ENCODE peak calls at places on chromosomes 12 and 14, in four cellular contexts. J is hepatocyte, O is lower lobe of right lung, G is SK-N-SH. Q is an unnamed sample.

GRCh38 chr12:76202621-76203020 is 118.1 kb upstream of the NAP1L1 start:
- DNase-seq in J (no peak), G (no peak), O (no peak), Q (no peak)

GRCh38 chr14:94026173-94026885 is at the start of gene OTUB2:
- DNase-seq in J (peak; percentile 97), G (peak; percentile 100), O (peak; percentile 97), Q (peak; percentile 99)

GRCh38 chr12:69987453-69988102 is 162.6 kb downstream of the MYRFL start:
- DNase-seq in G (no peak), O (no peak), J (peak; percentile 86), Q (peak; percentile 97)

GRCh38 chr14:100100032-100100405 is 34.8 kb downstream of the EVL start:
- DNase-seq in O (no peak), G (no peak), J (no peak), Q (peak; percentile 29)

GRCh38 chr12:131752457-131752856 is 41.6 kb downstream of the SFSWAP start:
- DNase-seq in G (no peak), J (no peak), O (no peak), Q (no peak)

GRCh38 chr14:104302794-104303405 is 164.5 kb downstream of the KIF26A start:
- DNase-seq in J (no peak), O (no peak), G (no peak), Q (no peak)

GRCh38 chr12:53508534-53509199 is 1.4 kb upstream of the NPFF start:
- DNase-seq in J (peak; percentile 90), O (peak; percentile 85), G (peak; percentile 84), Q (peak; percentile 75)

GRCh38 chr12:130911933-130912332 is 40.1 kb downstream of the RAN start:
- DNase-seq in O (no peak), J (no peak), G (no peak), Q (no peak)

GRCh38 chr14:85087201-85087600 is 442.7 kb upstream of the FLRT2 start:
- DNase-seq in J (no peak), O (no peak), G (no peak), Q (peak; percentile 59)

GRCh38 chr12:9796916-9797315 is 30.4 kb upstream of the KLRF1 start:
- DNase-seq in O (no peak), J (no peak), G (no peak), Q (no peak)

GRCh38 chr14:93804654-93805053 is 16.4 kb upstream of the PRIMA1 start:
- DNase-seq in G (no peak), O (no peak), J (no peak), Q (no peak)

GRCh38 chr14:81219821-81220487 is 805 bp downstream of the GTF2A1 start:
- DNase-seq in G (peak; percentile 61), O (peak; percentile 69), J (peak; percentile 78), Q (peak; percentile 32)

GRCh38 chr14:65788876-65789859 is 376.6 kb downstream of the FUT8 start:
- DNase-seq in O (no peak), G (peak; percentile 25), J (no peak), Q (no peak)

GRCh38 chr12:48779869-48780268 is 9.0 kb downstream of the ADCY6 start:
- DNase-seq in G (no peak), J (peak; percentile 51), O (no peak), Q (no peak)

GRCh38 chr12:67434653-67435375 is 165.7 kb downstream of the CAND1 start:
- DNase-seq in O (no peak), G (no peak), J (peak; percentile 66), Q (peak; percentile 78)

GRCh38 chr14:22547948-22548750 is 40.9 kb downstream of the DAD1 start:
- DNase-seq in G (no peak), J (no peak), O (no peak), Q (no peak)

GRCh38 chr12:116393859-116394650 is 116.6 kb upstream of the MED13L start:
- DNase-seq in O (no peak), G (no peak), J (no peak), Q (no peak)

GRCh38 chr14:29442720-29443119 is 484.9 kb downstream of the PRKD1 start:
- DNase-seq in G (no peak), O (no peak), J (no peak), Q (peak; percentile 63)

GRCh38 chr12:53466640-53467039 is 14.7 kb downstream of the PCBP2 start:
- DNase-seq in G (no peak), O (no peak), J (no peak), Q (peak; percentile 90)

GRCh38 chr14:81396108-81396507 is 4.0 kb downstream of the STON2 start:
- DNase-seq in J (no peak), O (no peak), G (no peak), Q (peak; percentile 87)

GRCh38 chr12:126926023-126926600 is 1340.9 kb upstream of the TMEM132C start:
- DNase-seq in J (no peak), G (no peak), O (no peak), Q (peak; percentile 3)

GRCh38 chr12:15688202-15688736 is 100.9 kb downstream of the EPS8 start:
- DNase-seq in J (no peak), G (no peak), O (peak; percentile 82), Q (no peak)

GRCh38 chr14:32368107-32368506 is 39.0 kb downstream of the AKAP6 start:
- DNase-seq in G (no peak), O (no peak), J (no peak), Q (no peak)

GRCh38 chr12:6570264-6570887 is 2.3 kb upstream of the NOP2 start:
- DNase-seq in J (peak; percentile 75), G (peak; percentile 83), O (peak; percentile 61), Q (peak; percentile 40)

GRCh38 chr12:51507188-51507587 is 82.6 kb downstream of the SLC4A8 start:
- DNase-seq in J (no peak), G (no peak), O (no peak), Q (no peak)

GRCh38 chr12:51517316-51517715 is 73.7 kb upstream of the SCN8A start:
- DNase-seq in G (no peak), J (no peak), O (no peak), Q (no peak)

GRCh38 chr12:51517800-51518199 is 73.2 kb upstream of the SCN8A start:
- DNase-seq in G (no peak), J (no peak), O (no peak), Q (no peak)

GRCh38 chr12:51511546-51512260 is 79.3 kb upstream of the SCN8A start:
- DNase-seq in O (no peak), G (no peak), J (no peak), Q (no peak)

GRCh38 chr12:51512438-51512837 is 78.6 kb upstream of the SCN8A start:
- DNase-seq in J (no peak), G (no peak), O (no peak), Q (no peak)
- H3K4me3 ChIP-seq in J (no peak overlapping the region), G (no peak overlapping the region), O (no peak overlapping the region), Q (no peak overlapping the region)

GRCh38 chr12:74538491-74539258 is 1.0 kb downstream of the ATXN7L3B start:
- DNase-seq in O (no peak), G (peak; percentile 11), J (peak; percentile 18), Q (no peak)

GRCh38 chr12:74539261-74539660 is 1.6 kb downstream of the ATXN7L3B start:
- DNase-seq in O (no peak), G (peak; percentile 3), J (no peak), Q (no peak)

GRCh38 chr12:74539765-74540526 is 2.3 kb downstream of the ATXN7L3B start:
- DNase-seq in J (no peak), G (no peak), O (no peak), Q (no peak)

GRCh38 chr12:74537126-74537706 is 419 bp upstream of the ATXN7L3B start:
- DNase-seq in G (peak; percentile 50), J (peak; percentile 58), O (no peak), Q (peak; percentile 59)

GRCh38 chr12:74537707-74538385 is at the start of gene ATXN7L3B:
- DNase-seq in J (peak; percentile 97), O (peak; percentile 93), G (peak; percentile 90), Q (peak; percentile 95)
- TF ChIP-seq CTCF in J (no peak), O (no peak), G (no peak), Q (peak; percentile 2)

GRCh38 chr12:1575799-1576401 is 18.5 kb downstream of the FBXL14 start:
- DNase-seq in O (no peak), G (peak; percentile 60), J (peak; percentile 40), Q (peak; percentile 51)
- H3K4me3 ChIP-seq in O (peak overlapping the region; percentile 27), G (peak overlapping the region; percentile 38), J (no peak overlapping the region), Q (no peak overlapping the region)

GRCh38 chr12:19979584-19979983 is 388.8 kb upstream of the PDE3A start:
- DNase-seq in G (no peak), J (no peak), O (no peak), Q (no peak)
- TF ChIP-seq CTCF in G (no peak), J (no peak), O (no peak), Q (no peak)

GRCh38 chr12:109286652-109287051 is 22.4 kb downstream of the FOXN4 start:
- DNase-seq in O (no peak), G (no peak), J (no peak), Q (no peak)

GRCh38 chr12:109288571-109288970 is 20.5 kb downstream of the FOXN4 start:
- DNase-seq in O (no peak), J (no peak), G (no peak), Q (no peak)

GRCh38 chr12:109287181-109287580 is 21.9 kb downstream of the FOXN4 start:
- DNase-seq in O (no peak), J (no peak), G (no peak), Q (no peak)

GRCh38 chr12:109289004-109289403 is 20.1 kb downstream of the FOXN4 start:
- DNase-seq in O (no peak), J (no peak), G (no peak), Q (no peak)

DNA sequence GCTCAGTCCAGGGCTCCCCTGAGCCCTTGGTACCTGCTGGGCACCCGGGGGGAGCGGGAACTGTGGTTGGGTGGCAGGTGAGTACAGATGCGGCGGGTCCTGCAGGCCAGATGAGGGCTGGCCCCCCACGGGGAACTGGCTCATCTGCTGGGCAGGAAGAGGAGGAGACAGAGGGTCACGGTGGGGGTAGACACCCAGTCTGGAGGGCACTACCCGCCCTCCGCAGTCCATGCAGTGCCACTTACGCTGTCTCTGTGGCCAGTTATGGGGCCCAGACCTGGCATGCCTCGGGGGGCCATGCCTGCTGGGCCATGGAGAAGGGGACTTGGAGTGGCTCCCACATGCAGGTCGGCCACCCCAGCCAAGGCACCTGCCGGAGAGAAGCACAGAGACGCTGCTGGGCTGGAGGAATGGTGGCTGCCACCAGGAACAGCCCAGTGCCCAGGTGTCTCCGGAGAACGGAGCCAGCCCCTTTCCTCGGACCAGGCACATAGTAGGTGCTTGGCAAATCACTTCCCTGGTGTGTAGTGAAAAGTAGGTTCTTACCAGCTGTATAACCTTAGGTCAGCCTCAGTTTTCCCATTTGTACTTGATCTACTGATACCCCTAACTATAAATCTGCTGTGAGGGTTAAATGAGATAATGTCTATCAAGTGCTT is 21.1 kb downstream of the FOXN4 start:
- DNase-seq in O (no peak), G (no peak), J (no peak), Q (no peak)
- H3K4me3 ChIP-seq in O (no peak overlapping the region), G (no peak overlapping the region), J (no peak overlapping the region), Q (no peak overlapping the region)